ENCODE peak calls at places on chromosomes 12 and 14, in five cellular contexts. R is RWPE1, D is ACHN, T is IMR-90, C is uterus. N is an unnamed sample.

GRCh38 chr12:32390572-32391219 is 8.7 kb upstream of the FGD4 start:
- DNase-seq in R (no peak), D (peak), T (no peak), C (no peak), N (no peak)

GRCh38 chr14:77068515-77069200 is 29.4 kb upstream of the CIPC start:
- DNase-seq in R (no peak), T (no peak), D (no peak), C (no peak), N (no peak)

GRCh38 chr14:73748858-73749357 is 34.7 kb upstream of the PNMA1 start:
- DNase-seq in C (no peak), D (no peak), R (no peak), T (no peak), N (no peak)

GRCh38 chr12:49825360-49825970 is 2.7 kb downstream of the NCKAP5L start:
- DNase-seq in T (peak), R (no peak), D (no peak), C (no peak), N (no peak)

GRCh38 chr14:43706901-43707300 is 800.2 kb downstream of the FSCB start:
- DNase-seq in T (peak), D (peak), R (no peak), C (no peak), N (no peak)

GRCh38 chr12:109517619-109518018 is 40.2 kb downstream of the UBE3B start:
- DNase-seq in C (no peak), R (no peak), T (no peak), D (no peak), N (no peak)

GRCh38 chr12:124543052-124543590 is 24.3 kb downstream of the NCOR2 start:
- DNase-seq in D (peak), C (no peak), T (no peak), R (no peak), N (no peak)

GRCh38 chr14:102540310-102541028 is 30.9 kb upstream of the ANKRD9 start:
- DNase-seq in T (peak), R (peak), D (no peak), C (no peak), N (no peak)

GRCh38 chr12:56998981-56999380 is 7.4 kb downstream of the ZBTB39 start:
- DNase-seq in D (no peak), C (no peak), T (no peak), R (no peak), N (no peak)

GRCh38 chr12:30796891-30797371 is 42.2 kb upstream of the CAPRIN2 start:
- DNase-seq in T (peak), R (peak), C (no peak), D (peak), N (no peak)

GRCh38 chr12:105223358-105223840 is 12.6 kb downstream of the APPL2 start:
- DNase-seq in D (no peak), R (no peak), C (no peak), T (no peak), N (no peak)

GRCh38 chr12:19837543-19837942 is 398.3 kb downstream of the AEBP2 start:
- DNase-seq in R (no peak), D (no peak), T (no peak), C (no peak), N (no peak)

GRCh38 chr14:92589213-92589852 is 75.8 kb downstream of the RIN3 start:
- DNase-seq in T (peak), C (peak), R (no peak), D (peak), N (no peak)

GRCh38 chr14:70631948-70632347 is 9.8 kb upstream of the TTC9 start:
- DNase-seq in T (no peak), D (no peak), R (no peak), C (no peak), N (no peak)

GRCh38 chr14:67569011-67569650 is 30.9 kb downstream of the PIGH start:
- DNase-seq in R (no peak), C (no peak), T (no peak), D (no peak), N (no peak)

GRCh38 chr14:52827426-52827825 is 36.0 kb upstream of the GNPNAT1 start:
- DNase-seq in D (no peak), R (no peak), C (no peak), T (no peak), N (no peak)

GRCh38 chr12:111412007-111412829 is 6.5 kb downstream of the SH2B3 start:
- DNase-seq in R (no peak), C (no peak), D (peak), T (no peak), N (no peak)

N was measured in head of caudate nucleus.